ENCODE peak calls at places on chromosomes 5 and 9, in seven cellular contexts. R is NCI-H2107; S is T follicular helper cell; O is stimulated activated CD4-positive, alpha-beta T cell treated with anti-CD3 and anti-CD28 coated beads, Interleukin-1b, Interleukin-23, amount 100 ng/mL, for 24 hours; N is AG04450; U is anterior cingulate cortex; Q is KBM-7. Z is an unnamed sample.

GRCh38 chr5:152632380-152632779 is 227.3 kb upstream of the NMUR2 start:
- DNase-seq in R (no peak), S (no peak), O (no peak), N (no peak), U (no peak), Q (no peak), Z (no peak)

GRCh38 chr9:7780261-7780988 is 19.2 kb downstream of the DMAC1 start:
- DNase-seq in R (no peak), S (no peak), O (no peak), N (no peak), U (no peak), Q (no peak), Z (no peak)

GRCh38 chr9:109806506-109807115 is 26.6 kb downstream of the PALM2AKAP2 start:
- DNase-seq in R (no peak), S (no peak), O (no peak), N (no peak), U (no peak), Q (no peak), Z (no peak)

GRCh38 chr5:91160751-91161285 is 222.3 kb downstream of the ARRDC3 start:
- DNase-seq in R (no peak), S (no peak), O (no peak), N (no peak), U (no peak), Q (no peak), Z (no peak)

GRCh38 chr5:95901676-95902646 is 59.7 kb downstream of the ELL2 start:
- DNase-seq in R (no peak), S (no peak), O (no peak), N (no peak), U (no peak), Q (no peak), Z (no peak)

GRCh38 chr9:16637218-16637617 is 233.3 kb downstream of the BNC2 start:
- DNase-seq in R (no peak), S (no peak), O (no peak), N (no peak), U (no peak), Q (no peak), Z (no peak)

GRCh38 chr9:132946624-132947295 is 2.3 kb upstream of the TSC1 start:
- DNase-seq in R (no peak), S (no peak), O (no peak), N (no peak), U (no peak), Q (no peak), Z (no peak)

GRCh38 chr9:136552117-136552685 is 6.4 kb upstream of the NOTCH1 start:
- DNase-seq in R (no peak), S (no peak), O (no peak), N (peak), U (no peak), Q (peak), Z (no peak)

GRCh38 chr9:33184947-33185346 is 17.8 kb upstream of the B4GALT1 start:
- DNase-seq in R (no peak), S (no peak), O (no peak), N (no peak), U (no peak), Q (no peak), Z (no peak)

GRCh38 chr5:133337795-133338445 is 274.4 kb downstream of the FSTL4 start:
- DNase-seq in R (no peak), S (no peak), O (no peak), N (no peak), U (no peak), Q (no peak), Z (no peak)

GRCh38 chr9:87537625-87538024 is 40.0 kb downstream of the DAPK1 start:
- DNase-seq in R (no peak), S (no peak), O (no peak), N (no peak), U (no peak), Q (no peak), Z (no peak)

GRCh38 chr9:90343360-90343759 is 299.3 kb downstream of the DIRAS2 start:
- DNase-seq in R (no peak), S (no peak), O (no peak), N (no peak), U (no peak), Q (peak), Z (no peak)

GRCh38 chr9:76441551-76442322 is 17.2 kb upstream of the GCNT1 start:
- DNase-seq in R (no peak), S (no peak), O (no peak), N (no peak), U (no peak), Q (no peak), Z (no peak)

GRCh38 chr9:16501098-16501663 is 369.3 kb downstream of the BNC2 start:
- DNase-seq in R (no peak), S (no peak), O (no peak), N (no peak), U (no peak), Q (no peak), Z (no peak)

GRCh38 chr5:155193483-155194107 is 180.0 kb downstream of the KIF4B start:
- DNase-seq in R (no peak), S (no peak), O (no peak), N (no peak), U (no peak), Q (no peak), Z (no peak)

GRCh38 chr9:114343471-114344187 is 14.0 kb downstream of the ORM2 start:
- DNase-seq in R (no peak), S (no peak), O (no peak), N (no peak), U (no peak), Q (no peak), Z (no peak)

GRCh38 chr5:35369965-35370790 is 139.9 kb upstream of the PRLR start:
- DNase-seq in R (no peak), S (no peak), O (no peak), N (no peak), U (no peak), Q (no peak), Z (no peak)

Z was measured in GM18507.